ENCODE peak calls at places on chromosomes 2 and 18, in six cellular contexts. Y, R, D, S, T and U are unnamed samples. For H3K4me1, the result is how much of the 10 kb centered on the place peaks cover.

GRCh38 chr2:161170917-161171594 is 10.8 kb downstream of the TANK start:
- DNase-seq in Y (no peak), R (no peak), D (no peak), S (no peak), T (no peak), U (no peak)

GRCh38 chr2:27379840-27380625 is 501 bp downstream of the ZNF513 start:
- DNase-seq in Y (peak), R (peak), D (peak), S (peak), T (peak), U (no peak)

GRCh38 chr18:77133051-77133919 is 702 bp upstream of the MBP start:
- DNase-seq in Y (no peak), R (no peak), D (no peak), S (no peak), T (no peak), U (no peak)

GRCh38 chr18:24809173-24809955 is 348.9 kb downstream of the HRH4 start:
- DNase-seq in Y (no peak), R (no peak), D (no peak), S (no peak), T (no peak), U (no peak)

GRCh38 chr2:39632871-39633270 is 32.8 kb upstream of the TMEM178A start:
- DNase-seq in Y (no peak), R (no peak), D (no peak), S (no peak), T (no peak), U (no peak)

GRCh38 chr2:8580316-8581047 is 101.4 kb upstream of the ID2 start:
- DNase-seq in Y (no peak), R (no peak), D (no peak), S (no peak), T (no peak), U (no peak)

GRCh38 chr2:219973136-219973535 is 345.7 kb downstream of the SLC4A3 start:
- DNase-seq in Y (no peak), R (no peak), D (no peak), S (no peak), T (no peak), U (no peak)

GRCh38 chr2:27903649-27904544 is 13.4 kb downstream of the BABAM2 start:
- DNase-seq in Y (peak), R (no peak), D (no peak), S (no peak), T (no peak), U (no peak)

GRCh38 chr2:199895406-199895805 is 15.7 kb upstream of the C2orf69 start:
- DNase-seq in Y (no peak), R (no peak), D (no peak), S (no peak), T (no peak), U (no peak)

GRCh38 chr2:36403675-36404230 is 48.2 kb downstream of the CRIM1 start:
- DNase-seq in Y (peak), R (no peak), D (no peak), S (no peak), T (no peak), U (peak)

GRCh38 chr2:143936758-143937562 is 583.0 kb downstream of the ZEB2 start:
- DNase-seq in Y (peak), R (no peak), D (peak), S (peak), T (peak), U (no peak)

GRCh38 chr2:207265849-207266248 is 100.1 kb upstream of the KLF7 start:
- DNase-seq in Y (no peak), R (no peak), D (no peak), S (no peak), T (no peak), U (no peak)

GRCh38 chr2:48034295-48034694 is 128.0 kb upstream of the FBXO11 start:
- DNase-seq in Y (no peak), R (no peak), D (no peak), S (no peak), T (no peak), U (no peak)

GRCh38 chr2:222290691-222291484 is 7.9 kb downstream of the PAX3 start:
- DNase-seq in Y (peak), R (no peak), D (peak), S (no peak), T (no peak), U (no peak)

GRCh38 chr18:77066689-77067088 is 65.9 kb downstream of the MBP start:
- DNase-seq in Y (no peak), R (no peak), D (no peak), S (no peak), T (no peak), U (no peak)

GRCh38 chr2:177692828-177693269 is 300.3 kb downstream of the AGPS start:
- DNase-seq in Y (peak), R (no peak), D (no peak), S (no peak), T (no peak), U (no peak)

GRCh38 chr18:11167778-11168177 is 18.4 kb upstream of the PIEZO2 start:
- DNase-seq in Y (no peak), R (no peak), D (no peak), S (no peak), T (no peak), U (no peak)

GRCh38 chr2:10914272-10914693 is 2.5 kb downstream of the KCNF1 start:
- DNase-seq in Y (peak), R (no peak), D (no peak), S (no peak), T (no peak), U (no peak)

GRCh38 chr2:42925742-42926437 is 133.5 kb upstream of the HAAO start:
- DNase-seq in Y (no peak), R (no peak), D (no peak), S (no peak), T (no peak), U (no peak)

GRCh38 chr2:229980440-229981184 is 58.3 kb downstream of the FBXO36 start:
- DNase-seq in Y (no peak), R (no peak), D (no peak), S (peak), T (peak), U (no peak)

GRCh38 chr2:138058427-138058826 is 94.2 kb downstream of the HNMT start:
- DNase-seq in Y (no peak), R (no peak), D (no peak), S (no peak), T (no peak), U (no peak)

GRCh38 chr2:178074123-178075005 is 1.8 kb upstream of the PDE11A start:
- DNase-seq in Y (peak), R (no peak), D (no peak), S (no peak), T (no peak), U (no peak)

GRCh38 chr2:224584111-224584764 is 925 bp downstream of the CUL3 start:
- DNase-seq in Y (peak), R (peak), D (peak), S (peak), T (peak), U (no peak)

GRCh38 chr2:73232471-73233153 is 427 bp downstream of the PRADC1 start:
- DNase-seq in Y (peak), R (peak), D (no peak), S (no peak), T (no peak), U (no peak)

GRCh38 chr18:3132700-3133099 is 87.1 kb downstream of the MYOM1 start:
- DNase-seq in Y (no peak), R (no peak), D (no peak), S (no peak), T (no peak), U (no peak)

GRCh38 chr2:226583715-226584114 is 215.9 kb downstream of the IRS1 start:
- DNase-seq in Y (peak), R (no peak), D (no peak), S (no peak), T (no peak), U (no peak)

GRCh38 chr2:188380280-188380679 is 88.6 kb downstream of the GULP1 start:
- DNase-seq in Y (no peak), R (no peak), D (no peak), S (no peak), T (no peak), U (no peak)

GRCh38 chr18:5481621-5482020 is 62.2 kb downstream of the EPB41L3 start:
- DNase-seq in Y (no peak), R (no peak), D (no peak), S (no peak), T (no peak), U (no peak)

GRCh38 chr2:1451451-1451850 is 38.2 kb downstream of the TPO start:
- DNase-seq in Y (no peak), R (no peak), D (no peak), S (no peak), T (no peak), U (no peak)

GRCh38 chr2:88903744-88904353 is 212.4 kb downstream of the RPIA start:
- DNase-seq in Y (peak), R (no peak), D (peak), S (no peak), T (no peak), U (no peak)

GRCh38 chr2:20580690-20581437 is 70.0 kb downstream of the HS1BP3 start:
- DNase-seq in Y (peak), R (no peak), D (no peak), S (peak), T (no peak), U (no peak)

GRCh38 chr2:1660656-1661650 is 83.4 kb downstream of the PXDN start:
- DNase-seq in Y (no peak), R (no peak), D (no peak), S (no peak), T (peak), U (no peak)

GRCh38 chr2:31213883-31214637 is 3.3 kb downstream of the CAPN14 start:
- DNase-seq in Y (no peak), R (no peak), D (no peak), S (no peak), T (no peak), U (no peak)

GRCh38 chr2:31216734-31217133 is 581 bp downstream of the CAPN14 start:
- DNase-seq in Y (no peak), R (no peak), D (no peak), S (no peak), T (no peak), U (no peak)

GRCh38 chr2:31214638-31214915 is 2.7 kb downstream of the CAPN14 start:
- DNase-seq in Y (no peak), R (no peak), D (no peak), S (no peak), T (no peak), U (no peak)

GRCh38 chr2:31212659-31213058 is 4.7 kb downstream of the CAPN14 start:
- DNase-seq in Y (no peak), R (no peak), D (no peak), S (no peak), T (no peak), U (no peak)

GRCh38 chr2:31213063-31213882 is 4.0 kb downstream of the CAPN14 start:
- DNase-seq in Y (no peak), R (no peak), D (no peak), S (no peak), T (no peak), U (no peak)
- H3K4me1 ChIP-seq in Y (under half), R (under half), D (under half), S (under half), T (under half), U (under half)

DNA sequence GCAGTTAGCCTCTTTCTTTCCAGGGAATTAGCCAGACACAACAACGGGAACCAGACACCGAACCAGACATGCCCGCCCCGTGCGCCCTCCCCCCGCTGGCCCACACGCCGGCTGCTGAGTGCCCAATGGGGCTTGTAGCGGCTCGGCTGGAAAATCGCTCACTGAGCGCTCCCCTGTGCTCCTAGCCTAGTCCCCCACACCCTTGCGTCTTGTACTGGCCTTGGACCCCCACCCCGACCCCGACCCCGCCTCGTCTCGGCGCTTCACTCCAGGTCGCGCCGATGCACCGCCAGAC is 1.3 kb downstream of the GAD1 start:
- DNase-seq in Y (no peak), R (no peak), D (peak), S (no peak), T (no peak), U (no peak)
- H3K4me1 ChIP-seq in Y (under half), R (half or more), D (under half), S (under half), T (under half), U (half or more)

DNA sequence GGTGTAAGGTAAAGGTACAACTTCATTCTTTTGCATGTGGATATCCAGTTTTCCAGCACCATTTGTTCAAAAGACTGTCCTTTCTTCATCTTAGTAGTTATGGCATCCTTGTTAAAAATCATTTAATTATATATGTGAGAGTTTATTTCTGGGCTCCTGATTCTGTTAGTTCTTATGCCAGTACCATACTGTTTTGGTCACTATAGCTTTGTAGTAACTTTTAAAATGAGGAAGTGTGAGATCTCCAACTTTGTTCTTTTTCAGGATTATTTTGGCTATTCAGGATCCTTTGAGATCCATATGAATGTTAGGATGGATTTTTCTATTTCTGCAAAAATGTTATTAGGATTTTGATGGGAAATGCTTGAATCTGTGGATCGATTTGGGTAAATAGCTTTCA is 16.8 kb downstream of the ACTR3 start:
- DNase-seq in Y (no peak), R (no peak), D (no peak), S (no peak), T (no peak), U (no peak)
- H3K4me1 ChIP-seq in Y (under half), R (half or more), D (under half), S (under half), T (under half), U (under half)

GRCh38 chr2:30294147-30294546 is 62.8 kb downstream of the LBH start:
- DNase-seq in Y (no peak), R (no peak), D (no peak), S (no peak), T (no peak), U (no peak)
- H3K4me1 ChIP-seq in Y (under half), R (under half), D (under half), S (under half), T (under half), U (under half)

GRCh38 chr2:55152475-55153422 is 79.3 kb downstream of the CLHC1 start:
- DNase-seq in Y (no peak), R (no peak), D (no peak), S (no peak), T (no peak), U (no peak)
- H3K4me1 ChIP-seq in Y (under half), R (under half), D (under half), S (under half), T (under half), U (half or more)